ENCODE peak calls at places on chromosome 12, in seven cellular contexts. O is AG09309; U is effector memory CD8-positive, alpha-beta T cell; A is H54; Z is CD8-positive, alpha-beta T cell; M is Peyer's patch; D is NCI-H2081. K is an unnamed sample.

GRCh38 chr12:67698711-67699603 is 50.4 kb downstream of the DYRK2 start:
- DNase-seq in O (peak; percentile 35), U (peak; percentile 36), A (no peak), Z (peak; percentile 48), M (no peak), D (no peak), K (peak; percentile 6)

GRCh38 chr12:27081668-27082091 is 698 bp downstream of the C12orf71 start:
- DNase-seq in O (no peak), U (no peak), A (no peak), Z (no peak), M (no peak), D (no peak), K (no peak)

GRCh38 chr12:543114-543451 is 83.3 kb downstream of the B4GALNT3 start:
- DNase-seq in O (no peak), U (no peak), A (no peak), Z (no peak), M (no peak), D (no peak), K (no peak)

GRCh38 chr12:11482955-11483354 is 87.6 kb upstream of the PRB2 start:
- DNase-seq in O (no peak), U (no peak), A (no peak), Z (no peak), M (no peak), D (no peak), K (no peak)

GRCh38 chr12:41014643-41015020 is 173.5 kb upstream of the PDZRN4 start:
- DNase-seq in O (no peak), U (no peak), A (no peak), Z (no peak), M (no peak), D (no peak), K (no peak)

GRCh38 chr12:11171953-11172675 is 1.1 kb downstream of the SMIM10L1 start:
- DNase-seq in O (no peak), U (no peak), A (no peak), Z (no peak), M (no peak), D (peak; percentile 1), K (no peak)

GRCh38 chr12:1007994-1008393 is 17.0 kb downstream of the ERC1 start:
- DNase-seq in O (no peak), U (no peak), A (no peak), Z (no peak), M (no peak), D (no peak), K (no peak)

GRCh38 chr12:9872743-9873142 is 3.6 kb upstream of the CLEC2B start:
- DNase-seq in O (no peak), U (no peak), A (no peak), Z (no peak), M (no peak), D (no peak), K (no peak)

GRCh38 chr12:101414533-101415119 is 7.1 kb upstream of the ARL1 start:
- DNase-seq in O (peak; percentile 29), U (peak; percentile 3), A (no peak), Z (no peak), M (no peak), D (peak; percentile 35), K (no peak)

GRCh38 chr12:74722709-74723108 is 185.1 kb downstream of the ATXN7L3B start:
- DNase-seq in O (no peak), U (no peak), A (no peak), Z (no peak), M (no peak), D (no peak), K (no peak)

GRCh38 chr12:52579468-52580450 is 6.1 kb upstream of the KRT74 start:
- DNase-seq in O (no peak), U (no peak), A (no peak), Z (no peak), M (no peak), D (no peak), K (no peak)

GRCh38 chr12:103499571-103499970 is 3.8 kb upstream of the C12orf42 start:
- DNase-seq in O (no peak), U (no peak), A (no peak), Z (no peak), M (no peak), D (no peak), K (no peak)

GRCh38 chr12:92987362-92987761 is 58.3 kb upstream of the EEA1 start:
- DNase-seq in O (peak; percentile 68), U (peak; percentile 9), A (no peak), Z (no peak), M (no peak), D (peak; percentile 60), K (no peak)

GRCh38 chr12:64672925-64673409 is 62.7 kb downstream of the RASSF3 start:
- DNase-seq in O (no peak), U (no peak), A (no peak), Z (peak; percentile 35), M (peak; percentile 85), D (peak; percentile 78), K (no peak)

GRCh38 chr12:118103601-118104382 is at the start of gene VSIG10:
- DNase-seq in O (peak; percentile 8), U (peak; percentile 20), A (peak; percentile 82), Z (peak; percentile 6), M (peak; percentile 90), D (peak; percentile 49), K (peak; percentile 1)

GRCh38 chr12:88553941-88554658 is 26.2 kb downstream of the KITLG start:
- DNase-seq in O (peak; percentile 71), U (no peak), A (no peak), Z (no peak), M (no peak), D (peak; percentile 74), K (no peak)

GRCh38 chr12:122942609-122943008 is 23.7 kb downstream of the ABCB9 start:
- DNase-seq in O (no peak), U (no peak), A (no peak), Z (no peak), M (no peak), D (no peak), K (no peak)

GRCh38 chr12:70733385-70733784 is 96.2 kb upstream of the PTPRB start:
- DNase-seq in O (peak; percentile 21), U (no peak), A (peak; percentile 44), Z (no peak), M (no peak), D (peak; percentile 72), K (no peak)

GRCh38 chr12:94597268-94597667 is 53.1 kb downstream of the TMCC3 start:
- DNase-seq in O (no peak), U (no peak), A (no peak), Z (no peak), M (no peak), D (no peak), K (no peak)

GRCh38 chr12:15532364-15532977 is 210.2 kb downstream of the PTPRO start:
- DNase-seq in O (peak; percentile 68), U (no peak), A (peak; percentile 19), Z (peak; percentile 46), M (no peak), D (no peak), K (peak; percentile 19)

GRCh38 chr12:73935817-73936216 is 601.8 kb upstream of the ATXN7L3B start:
- DNase-seq in O (no peak), U (no peak), A (no peak), Z (no peak), M (no peak), D (peak; percentile 34), K (no peak)

GRCh38 chr12:43816168-43816567 is 10.1 kb upstream of the TWF1 start:
- DNase-seq in O (no peak), U (no peak), A (no peak), Z (no peak), M (no peak), D (no peak), K (no peak)

GRCh38 chr12:4441355-4442330 is 4.0 kb downstream of the FGF6 start:
- DNase-seq in O (no peak), U (no peak), A (no peak), Z (no peak), M (no peak), D (peak; percentile 61), K (no peak)

GRCh38 chr12:44511289-44511688 is 364.8 kb downstream of the NELL2 start:
- DNase-seq in O (no peak), U (no peak), A (no peak), Z (no peak), M (no peak), D (no peak), K (no peak)

GRCh38 chr12:54261817-54262402 is 18.0 kb downstream of the CBX5 start:
- DNase-seq in O (no peak), U (no peak), A (no peak), Z (no peak), M (no peak), D (no peak), K (no peak)

GRCh38 chr12:56160894-56161667 is 2.9 kb downstream of the MYL6 start:
- DNase-seq in O (no peak), U (no peak), A (no peak), Z (no peak), M (no peak), D (no peak), K (no peak)

GRCh38 chr12:32139064-32139421 is 32.4 kb downstream of the BICD1 start:
- DNase-seq in O (no peak), U (no peak), A (no peak), Z (peak; percentile 11), M (no peak), D (no peak), K (peak; percentile 11)

GRCh38 chr12:22626429-22626828 is 1.5 kb downstream of the ETNK1 start:
- DNase-seq in O (no peak), U (peak; percentile 14), A (no peak), Z (no peak), M (no peak), D (no peak), K (no peak)

GRCh38 chr12:124440841-124441381 is 126.5 kb downstream of the NCOR2 start:
- DNase-seq in O (no peak), U (no peak), A (no peak), Z (no peak), M (no peak), D (no peak), K (no peak)

GRCh38 chr12:123580772-123581171 is 3.6 kb upstream of the TMED2 start:
- DNase-seq in O (no peak), U (no peak), A (no peak), Z (no peak), M (no peak), D (no peak), K (no peak)

GRCh38 chr12:65689508-65689907 is 134.8 kb upstream of the HMGA2 start:
- DNase-seq in O (no peak), U (no peak), A (no peak), Z (no peak), M (no peak), D (no peak), K (no peak)

GRCh38 chr12:32181498-32182175 is 75.0 kb downstream of the BICD1 start:
- DNase-seq in O (no peak), U (no peak), A (no peak), Z (no peak), M (no peak), D (peak; percentile 21), K (no peak)

GRCh38 chr12:84730561-84731162 is 181.9 kb downstream of the SLC6A15 start:
- DNase-seq in O (no peak), U (no peak), A (no peak), Z (no peak), M (no peak), D (no peak), K (no peak)

GRCh38 chr12:22083167-22083566 is 37.1 kb downstream of the CMAS start:
- DNase-seq in O (no peak), U (peak; percentile 46), A (no peak), Z (peak; percentile 13), M (no peak), D (no peak), K (peak; percentile 33)